ENCODE peak calls at places on chromosome 2, in five cellular contexts. I, C, P, T and W are unnamed samples.

GRCh38 chr2:15912203-15912602 is 28.1 kb upstream of the MYCN start:
- DNase-seq in C (peak), I (no peak), P (no peak), T (peak), W (no peak)

GRCh38 chr2:162282765-162283425 is 35.6 kb downstream of the IFIH1 start:
- DNase-seq in P (no peak), T (no peak), I (no peak), C (peak), W (no peak)

GRCh38 chr2:27095745-27096651 is 9.4 kb downstream of the KHK start:
- DNase-seq in P (peak), T (no peak), I (no peak), C (peak), W (peak)

GRCh38 chr2:147346142-147346541 is 498.7 kb upstream of the ACVR2A start:
- DNase-seq in I (no peak), P (no peak), C (no peak), T (no peak), W (no peak)

GRCh38 chr2:225399509-225399908 is at the start of gene NYAP2:
- DNase-seq in T (no peak), P (no peak), C (no peak), I (no peak), W (no peak)

GRCh38 chr2:54083021-54083420 is 32.4 kb upstream of the ACYP2 start:
- DNase-seq in C (peak), T (no peak), I (no peak), P (peak), W (no peak)

GRCh38 chr2:54783349-54783748 is 59.9 kb downstream of the EML6 start:
- DNase-seq in T (no peak), C (no peak), P (no peak), I (no peak), W (no peak)

GRCh38 chr2:45705233-45705632 is 53.8 kb downstream of the PRKCE start:
- DNase-seq in P (no peak), C (no peak), T (no peak), I (no peak), W (no peak)

GRCh38 chr2:121911036-121911435 is 155.6 kb downstream of the TSN start:
- DNase-seq in P (no peak), C (no peak), T (no peak), I (no peak), W (no peak)